ENCODE peak calls at places on chromosomes 12 and 14, in eight cellular contexts. One of them, this sample, is unnamed.

GRCh38 chr14:86858591-86858990 is 1134.4 kb downstream of the GALC start:
- DNase-seq in dorsolateral prefrontal cortex: no peak
- DNase-seq in right lobe of liver: no peak
- DNase-seq in cardiac fibroblast: no peak
- DNase-seq in tibial nerve: no peak
- DNase-seq in HCT116: no peak
- DNase-seq in adrenal gland: no peak
- DNase-seq in cardiac muscle cell: peak
- DNase-seq in this sample: no peak

GRCh38 chr12:79083181-79083580 is 218.6 kb downstream of the SYT1 start:
- DNase-seq in cardiac fibroblast: peak
- DNase-seq in adrenal gland: no peak
- DNase-seq in right lobe of liver: no peak
- DNase-seq in cardiac muscle cell: peak
- DNase-seq in dorsolateral prefrontal cortex: no peak
- DNase-seq in tibial nerve: no peak
- DNase-seq in HCT116: no peak
- DNase-seq in this sample: no peak

GRCh38 chr12:26062566-26062965 is 62.3 kb downstream of the BHLHE41 start:
- DNase-seq in cardiac muscle cell: peak
- DNase-seq in adrenal gland: no peak
- DNase-seq in right lobe of liver: no peak
- DNase-seq in tibial nerve: no peak
- DNase-seq in HCT116: no peak
- DNase-seq in cardiac fibroblast: peak
- DNase-seq in dorsolateral prefrontal cortex: no peak
- DNase-seq in this sample: peak

GRCh38 chr12:60399064-60399463 is 803.2 kb downstream of the SLC16A7 start:
- DNase-seq in cardiac muscle cell: no peak
- DNase-seq in cardiac fibroblast: no peak
- DNase-seq in tibial nerve: no peak
- DNase-seq in right lobe of liver: no peak
- DNase-seq in dorsolateral prefrontal cortex: no peak
- DNase-seq in adrenal gland: no peak
- DNase-seq in HCT116: no peak
- DNase-seq in this sample: no peak

GRCh38 chr12:86801439-86801838 is 545.2 kb upstream of the MGAT4C start:
- DNase-seq in dorsolateral prefrontal cortex: no peak
- DNase-seq in cardiac fibroblast: no peak
- DNase-seq in tibial nerve: no peak
- DNase-seq in cardiac muscle cell: no peak
- DNase-seq in adrenal gland: no peak
- DNase-seq in right lobe of liver: no peak
- DNase-seq in HCT116: peak
- DNase-seq in this sample: no peak

GRCh38 chr12:18468521-18469075 is 207.3 kb downstream of the PIK3C2G start:
- DNase-seq in right lobe of liver: no peak
- DNase-seq in dorsolateral prefrontal cortex: no peak
- DNase-seq in HCT116: no peak
- DNase-seq in tibial nerve: no peak
- DNase-seq in cardiac muscle cell: peak
- DNase-seq in cardiac fibroblast: peak
- DNase-seq in adrenal gland: no peak
- DNase-seq in this sample: peak

GRCh38 chr14:78595797-78596196 is 425.6 kb downstream of the NRXN3 start:
- DNase-seq in adrenal gland: no peak
- DNase-seq in cardiac muscle cell: peak
- DNase-seq in dorsolateral prefrontal cortex: no peak
- DNase-seq in right lobe of liver: no peak
- DNase-seq in tibial nerve: no peak
- DNase-seq in cardiac fibroblast: no peak
- DNase-seq in HCT116: no peak
- DNase-seq in this sample: peak

GRCh38 chr12:102876883-102877282 is 40.2 kb downstream of the PAH start:
- DNase-seq in dorsolateral prefrontal cortex: no peak
- DNase-seq in cardiac fibroblast: no peak
- DNase-seq in tibial nerve: no peak
- DNase-seq in right lobe of liver: no peak
- DNase-seq in HCT116: peak
- DNase-seq in cardiac muscle cell: no peak
- DNase-seq in adrenal gland: no peak
- DNase-seq in this sample: no peak

GRCh38 chr12:29519585-29520182 is 22.2 kb upstream of the OVCH1 start:
- DNase-seq in adrenal gland: peak
- DNase-seq in tibial nerve: peak
- DNase-seq in HCT116: peak
- DNase-seq in dorsolateral prefrontal cortex: no peak
- DNase-seq in cardiac muscle cell: peak
- DNase-seq in cardiac fibroblast: peak
- DNase-seq in right lobe of liver: no peak
- DNase-seq in this sample: peak

GRCh38 chr12:49043856-49044258 is 16.7 kb downstream of the KMT2D start:
- DNase-seq in HCT116: no peak
- DNase-seq in adrenal gland: peak
- DNase-seq in right lobe of liver: no peak
- DNase-seq in cardiac fibroblast: peak
- DNase-seq in dorsolateral prefrontal cortex: peak
- DNase-seq in tibial nerve: no peak
- DNase-seq in cardiac muscle cell: peak
- DNase-seq in this sample: no peak

GRCh38 chr14:53983112-53983511 is 26.5 kb upstream of the BMP4 start:
- DNase-seq in cardiac fibroblast: no peak
- DNase-seq in HCT116: no peak
- DNase-seq in tibial nerve: no peak
- DNase-seq in adrenal gland: no peak
- DNase-seq in dorsolateral prefrontal cortex: no peak
- DNase-seq in right lobe of liver: no peak
- DNase-seq in cardiac muscle cell: no peak
- DNase-seq in this sample: no peak

GRCh38 chr14:73283592-73284379 is 46.5 kb downstream of the PAPLN start:
- DNase-seq in right lobe of liver: no peak
- DNase-seq in cardiac muscle cell: peak
- DNase-seq in adrenal gland: no peak
- DNase-seq in cardiac fibroblast: no peak
- DNase-seq in dorsolateral prefrontal cortex: no peak
- DNase-seq in HCT116: no peak
- DNase-seq in tibial nerve: no peak
- DNase-seq in this sample: no peak

GRCh38 chr12:113135178-113136127 is at the start of gene RASAL1:
- DNase-seq in dorsolateral prefrontal cortex: peak
- DNase-seq in adrenal gland: peak
- DNase-seq in right lobe of liver: peak
- DNase-seq in HCT116: peak
- DNase-seq in cardiac muscle cell: no peak
- DNase-seq in cardiac fibroblast: no peak
- DNase-seq in tibial nerve: no peak
- DNase-seq in this sample: no peak

GRCh38 chr12:70486588-70486987 is 120.5 kb downstream of the KCNMB4 start:
- DNase-seq in cardiac muscle cell: no peak
- DNase-seq in tibial nerve: no peak
- DNase-seq in HCT116: no peak
- DNase-seq in adrenal gland: no peak
- DNase-seq in dorsolateral prefrontal cortex: no peak
- DNase-seq in right lobe of liver: no peak
- DNase-seq in cardiac fibroblast: no peak
- DNase-seq in this sample: no peak

GRCh38 chr12:122852336-122853275 is 17.3 kb downstream of the HIP1R start:
- DNase-seq in dorsolateral prefrontal cortex: peak
- DNase-seq in right lobe of liver: no peak
- DNase-seq in tibial nerve: no peak
- DNase-seq in cardiac muscle cell: no peak
- DNase-seq in cardiac fibroblast: peak
- DNase-seq in adrenal gland: no peak
- DNase-seq in HCT116: no peak
- DNase-seq in this sample: peak

GRCh38 chr14:73833530-73834257 is 17.9 kb upstream of the PTGR2 start:
- DNase-seq in cardiac fibroblast: no peak
- DNase-seq in adrenal gland: no peak
- DNase-seq in dorsolateral prefrontal cortex: no peak
- DNase-seq in HCT116: no peak
- DNase-seq in cardiac muscle cell: peak
- DNase-seq in right lobe of liver: no peak
- DNase-seq in tibial nerve: no peak
- DNase-seq in this sample: peak

DNA sequence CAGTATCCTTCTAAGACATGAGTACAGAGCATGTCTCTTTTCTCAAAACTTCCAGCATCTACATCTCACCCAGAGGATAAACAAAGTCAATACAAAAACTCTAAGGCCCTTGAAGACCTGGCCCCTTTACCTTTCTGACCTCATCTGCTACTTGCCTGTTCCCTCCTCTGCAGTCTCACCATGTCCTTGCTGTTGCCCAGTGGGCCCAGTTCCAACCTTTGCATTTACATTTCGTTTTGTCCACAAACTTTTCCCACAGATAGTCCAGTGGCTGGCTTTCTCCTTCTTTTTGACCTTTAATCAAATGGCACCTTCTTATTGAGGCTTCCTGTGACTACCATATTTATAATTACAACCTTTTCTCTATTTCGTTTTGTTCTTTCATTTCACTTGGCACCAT is 1.6 kb downstream of the IRAK4 start:
- DNase-seq in right lobe of liver: no peak
- DNase-seq in tibial nerve: no peak
- DNase-seq in cardiac fibroblast: no peak
- DNase-seq in HCT116: no peak
- DNase-seq in dorsolateral prefrontal cortex: no peak
- DNase-seq in cardiac muscle cell: no peak
- DNase-seq in adrenal gland: no peak
- DNase-seq in this sample: no peak
- H3K4me3 ChIP-seq in right lobe of liver: no peak
- H3K4me3 ChIP-seq in tibial nerve: peak
- H3K4me3 ChIP-seq in cardiac fibroblast: no peak
- H3K4me3 ChIP-seq in HCT116: no peak
- H3K4me3 ChIP-seq in dorsolateral prefrontal cortex: no peak
- H3K4me3 ChIP-seq in cardiac muscle cell: no peak
- H3K4me3 ChIP-seq in adrenal gland: no peak
- H3K4me3 ChIP-seq in this sample: peak

GRCh38 chr12:104960464-104960863 is 2.4 kb upstream of the SLC41A2 start:
- DNase-seq in dorsolateral prefrontal cortex: no peak
- DNase-seq in HCT116: no peak
- DNase-seq in cardiac muscle cell: no peak
- DNase-seq in cardiac fibroblast: no peak
- DNase-seq in tibial nerve: no peak
- DNase-seq in right lobe of liver: no peak
- DNase-seq in adrenal gland: no peak
- DNase-seq in this sample: no peak
- H3K4me3 ChIP-seq in dorsolateral prefrontal cortex: no peak
- H3K4me3 ChIP-seq in HCT116: no peak
- H3K4me3 ChIP-seq in cardiac muscle cell: no peak
- H3K4me3 ChIP-seq in cardiac fibroblast: no peak
- H3K4me3 ChIP-seq in tibial nerve: no peak
- H3K4me3 ChIP-seq in right lobe of liver: no peak
- H3K4me3 ChIP-seq in adrenal gland: no peak
- H3K4me3 ChIP-seq in this sample: no peak

GRCh38 chr14:105062048-105062433 is 3.2 kb downstream of the GPR132 start:
- DNase-seq in dorsolateral prefrontal cortex: no peak
- DNase-seq in cardiac muscle cell: no peak
- DNase-seq in adrenal gland: no peak
- DNase-seq in tibial nerve: no peak
- DNase-seq in cardiac fibroblast: no peak
- DNase-seq in HCT116: no peak
- DNase-seq in right lobe of liver: no peak
- DNase-seq in this sample: no peak
- H3K4me3 ChIP-seq in dorsolateral prefrontal cortex: no peak
- H3K4me3 ChIP-seq in cardiac muscle cell: no peak
- H3K4me3 ChIP-seq in adrenal gland: no peak
- H3K4me3 ChIP-seq in tibial nerve: peak
- H3K4me3 ChIP-seq in cardiac fibroblast: no peak
- H3K4me3 ChIP-seq in HCT116: no peak
- H3K4me3 ChIP-seq in right lobe of liver: no peak
- H3K4me3 ChIP-seq in this sample: no peak

GRCh38 chr12:1171657-1172056 is 180.6 kb downstream of the ERC1 start:
- DNase-seq in tibial nerve: no peak
- DNase-seq in adrenal gland: no peak
- DNase-seq in cardiac muscle cell: no peak
- DNase-seq in dorsolateral prefrontal cortex: no peak
- DNase-seq in right lobe of liver: no peak
- DNase-seq in cardiac fibroblast: no peak
- DNase-seq in HCT116: no peak
- DNase-seq in this sample: no peak

GRCh38 chr12:1173806-1174617 is 183.0 kb downstream of the ERC1 start:
- DNase-seq in adrenal gland: no peak
- DNase-seq in cardiac muscle cell: no peak
- DNase-seq in HCT116: no peak
- DNase-seq in cardiac fibroblast: no peak
- DNase-seq in dorsolateral prefrontal cortex: no peak
- DNase-seq in right lobe of liver: no peak
- DNase-seq in tibial nerve: no peak
- DNase-seq in this sample: no peak

GRCh38 chr12:1176191-1176590 is 185.2 kb downstream of the ERC1 start:
- DNase-seq in tibial nerve: no peak
- DNase-seq in cardiac fibroblast: no peak
- DNase-seq in HCT116: no peak
- DNase-seq in right lobe of liver: no peak
- DNase-seq in dorsolateral prefrontal cortex: no peak
- DNase-seq in adrenal gland: no peak
- DNase-seq in cardiac muscle cell: no peak
- DNase-seq in this sample: no peak

GRCh38 chr12:1170411-1170810 is 179.4 kb downstream of the ERC1 start:
- DNase-seq in tibial nerve: no peak
- DNase-seq in HCT116: no peak
- DNase-seq in cardiac muscle cell: no peak
- DNase-seq in cardiac fibroblast: no peak
- DNase-seq in adrenal gland: no peak
- DNase-seq in dorsolateral prefrontal cortex: no peak
- DNase-seq in right lobe of liver: no peak
- DNase-seq in this sample: no peak

GRCh38 chr12:1174659-1175058 is 183.6 kb downstream of the ERC1 start:
- DNase-seq in dorsolateral prefrontal cortex: no peak
- DNase-seq in HCT116: no peak
- DNase-seq in right lobe of liver: no peak
- DNase-seq in tibial nerve: no peak
- DNase-seq in cardiac muscle cell: no peak
- DNase-seq in adrenal gland: no peak
- DNase-seq in cardiac fibroblast: no peak
- DNase-seq in this sample: no peak
- H3K4me3 ChIP-seq in dorsolateral prefrontal cortex: no peak
- H3K4me3 ChIP-seq in HCT116: no peak
- H3K4me3 ChIP-seq in right lobe of liver: no peak
- H3K4me3 ChIP-seq in tibial nerve: no peak
- H3K4me3 ChIP-seq in cardiac muscle cell: no peak
- H3K4me3 ChIP-seq in adrenal gland: no peak
- H3K4me3 ChIP-seq in cardiac fibroblast: no peak
- H3K4me3 ChIP-seq in this sample: no peak